ENCODE peak calls at places on chromosomes 12 and 14, in eight cellular contexts. One of them, this sample, is unnamed.

GRCh38 chr12:97781342-97781741 is 318.7 kb downstream of the RMST start:
- DNase-seq in kidney epithelial cell: no peak
- DNase-seq in prostate gland: no peak
- DNase-seq in cardiac muscle cell: no peak
- DNase-seq in progenitor cell of endocrine pancreas: no peak
- DNase-seq in WERI-Rb-1: no peak
- DNase-seq in foreskin fibroblast: no peak
- DNase-seq in mammary epithelial cell: no peak
- DNase-seq in this sample: no peak

GRCh38 chr14:85764809-85765208 is 234.9 kb downstream of the FLRT2 start:
- DNase-seq in foreskin fibroblast: no peak
- DNase-seq in kidney epithelial cell: no peak
- DNase-seq in progenitor cell of endocrine pancreas: no peak
- DNase-seq in cardiac muscle cell: peak; percentile 1
- DNase-seq in prostate gland: no peak
- DNase-seq in WERI-Rb-1: no peak
- DNase-seq in mammary epithelial cell: no peak
- DNase-seq in this sample: no peak

GRCh38 chr12:55955800-55956508 is 9.9 kb downstream of the PMEL start:
- DNase-seq in cardiac muscle cell: peak; percentile 29
- DNase-seq in mammary epithelial cell: peak; percentile 88
- DNase-seq in kidney epithelial cell: no peak
- DNase-seq in WERI-Rb-1: peak; percentile 72
- DNase-seq in foreskin fibroblast: peak; percentile 59
- DNase-seq in progenitor cell of endocrine pancreas: no peak
- DNase-seq in prostate gland: peak; percentile 58
- DNase-seq in this sample: peak; percentile 33

GRCh38 chr12:12705833-12706520 is 10.0 kb upstream of the GPR19 start:
- DNase-seq in mammary epithelial cell: no peak
- DNase-seq in cardiac muscle cell: no peak
- DNase-seq in kidney epithelial cell: no peak
- DNase-seq in WERI-Rb-1: no peak
- DNase-seq in progenitor cell of endocrine pancreas: no peak
- DNase-seq in foreskin fibroblast: no peak
- DNase-seq in prostate gland: no peak
- DNase-seq in this sample: no peak

GRCh38 chr12:104356231-104357115 is 52.9 kb downstream of the EID3 start:
- DNase-seq in mammary epithelial cell: no peak
- DNase-seq in cardiac muscle cell: no peak
- DNase-seq in kidney epithelial cell: no peak
- DNase-seq in foreskin fibroblast: no peak
- DNase-seq in progenitor cell of endocrine pancreas: no peak
- DNase-seq in WERI-Rb-1: no peak
- DNase-seq in prostate gland: no peak
- DNase-seq in this sample: no peak

GRCh38 chr14:21525995-21526671 is at the start of gene SALL2:
- DNase-seq in cardiac muscle cell: peak; percentile 81
- DNase-seq in mammary epithelial cell: no peak
- DNase-seq in foreskin fibroblast: peak; percentile 36
- DNase-seq in WERI-Rb-1: peak; percentile 97
- DNase-seq in prostate gland: peak; percentile 71
- DNase-seq in progenitor cell of endocrine pancreas: peak; percentile 71
- DNase-seq in kidney epithelial cell: no peak
- DNase-seq in this sample: peak; percentile 73

GRCh38 chr12:4355843-4356327 is 23.6 kb downstream of the FGF23 start:
- DNase-seq in progenitor cell of endocrine pancreas: peak; percentile 44
- DNase-seq in prostate gland: no peak
- DNase-seq in mammary epithelial cell: peak; percentile 9
- DNase-seq in cardiac muscle cell: peak; percentile 27
- DNase-seq in WERI-Rb-1: peak; percentile 84
- DNase-seq in kidney epithelial cell: no peak
- DNase-seq in foreskin fibroblast: no peak
- DNase-seq in this sample: peak; percentile 70

GRCh38 chr14:105876158-105876557 is 349.8 kb downstream of the TMEM121 start:
- DNase-seq in progenitor cell of endocrine pancreas: no peak
- DNase-seq in kidney epithelial cell: no peak
- DNase-seq in cardiac muscle cell: no peak
- DNase-seq in mammary epithelial cell: no peak
- DNase-seq in WERI-Rb-1: peak; percentile 0
- DNase-seq in prostate gland: no peak
- DNase-seq in foreskin fibroblast: no peak
- DNase-seq in this sample: no peak

GRCh38 chr14:59358105-59358504 is 107.1 kb downstream of the GPR135 start:
- DNase-seq in mammary epithelial cell: peak; percentile 91
- DNase-seq in kidney epithelial cell: peak; percentile 48
- DNase-seq in WERI-Rb-1: no peak
- DNase-seq in progenitor cell of endocrine pancreas: no peak
- DNase-seq in prostate gland: no peak
- DNase-seq in cardiac muscle cell: peak; percentile 93
- DNase-seq in foreskin fibroblast: peak; percentile 90
- DNase-seq in this sample: no peak

GRCh38 chr14:32134448-32135070 is 57.5 kb downstream of the ARHGAP5 start:
- DNase-seq in kidney epithelial cell: no peak
- DNase-seq in progenitor cell of endocrine pancreas: no peak
- DNase-seq in mammary epithelial cell: peak; percentile 52
- DNase-seq in WERI-Rb-1: no peak
- DNase-seq in cardiac muscle cell: peak; percentile 7
- DNase-seq in prostate gland: peak; percentile 10
- DNase-seq in foreskin fibroblast: peak; percentile 21
- DNase-seq in this sample: no peak

GRCh38 chr12:27463826-27464554 is 17.5 kb downstream of the SMCO2 start:
- DNase-seq in foreskin fibroblast: peak; percentile 79
- DNase-seq in prostate gland: no peak
- DNase-seq in kidney epithelial cell: no peak
- DNase-seq in progenitor cell of endocrine pancreas: no peak
- DNase-seq in mammary epithelial cell: no peak
- DNase-seq in cardiac muscle cell: peak; percentile 93
- DNase-seq in WERI-Rb-1: no peak
- DNase-seq in this sample: no peak

GRCh38 chr14:73289729-73290128 is 52.4 kb downstream of the PAPLN start:
- DNase-seq in foreskin fibroblast: peak; percentile 15
- DNase-seq in prostate gland: no peak
- DNase-seq in mammary epithelial cell: no peak
- DNase-seq in kidney epithelial cell: no peak
- DNase-seq in WERI-Rb-1: no peak
- DNase-seq in progenitor cell of endocrine pancreas: no peak
- DNase-seq in cardiac muscle cell: no peak
- DNase-seq in this sample: no peak

GRCh38 chr12:88566430-88566829 is 13.8 kb downstream of the KITLG start:
- DNase-seq in foreskin fibroblast: no peak
- DNase-seq in mammary epithelial cell: peak; percentile 44
- DNase-seq in progenitor cell of endocrine pancreas: no peak
- DNase-seq in kidney epithelial cell: no peak
- DNase-seq in cardiac muscle cell: peak; percentile 71
- DNase-seq in WERI-Rb-1: no peak
- DNase-seq in prostate gland: no peak
- DNase-seq in this sample: no peak

GRCh38 chr14:51938137-51938536 is 51.2 kb upstream of the RTRAF start:
- DNase-seq in mammary epithelial cell: no peak
- DNase-seq in progenitor cell of endocrine pancreas: no peak
- DNase-seq in WERI-Rb-1: no peak
- DNase-seq in cardiac muscle cell: no peak
- DNase-seq in kidney epithelial cell: no peak
- DNase-seq in prostate gland: no peak
- DNase-seq in foreskin fibroblast: no peak
- DNase-seq in this sample: no peak

GRCh38 chr14:76901171-76902055 is 75.2 kb downstream of the LRRC74A start:
- DNase-seq in progenitor cell of endocrine pancreas: no peak
- DNase-seq in mammary epithelial cell: peak; percentile 61
- DNase-seq in WERI-Rb-1: no peak
- DNase-seq in kidney epithelial cell: no peak
- DNase-seq in prostate gland: peak; percentile 83
- DNase-seq in cardiac muscle cell: no peak
- DNase-seq in foreskin fibroblast: peak; percentile 51
- DNase-seq in this sample: no peak

GRCh38 chr12:39426636-39427245 is 16.2 kb downstream of the KIF21A start:
- DNase-seq in progenitor cell of endocrine pancreas: no peak
- DNase-seq in cardiac muscle cell: no peak
- DNase-seq in mammary epithelial cell: peak; percentile 98
- DNase-seq in WERI-Rb-1: no peak
- DNase-seq in prostate gland: no peak
- DNase-seq in kidney epithelial cell: no peak
- DNase-seq in foreskin fibroblast: peak; percentile 65
- DNase-seq in this sample: no peak

GRCh38 chr12:110811972-110812371 is 34.8 kb upstream of the CCDC63 start:
- DNase-seq in mammary epithelial cell: no peak
- DNase-seq in kidney epithelial cell: no peak
- DNase-seq in WERI-Rb-1: no peak
- DNase-seq in prostate gland: no peak
- DNase-seq in progenitor cell of endocrine pancreas: no peak
- DNase-seq in foreskin fibroblast: no peak
- DNase-seq in cardiac muscle cell: no peak
- DNase-seq in this sample: no peak

GRCh38 chr14:23164250-23164649 is 19.2 kb downstream of the SLC7A8 start:
- DNase-seq in kidney epithelial cell: no peak
- DNase-seq in cardiac muscle cell: peak; percentile 85
- DNase-seq in progenitor cell of endocrine pancreas: no peak
- DNase-seq in WERI-Rb-1: no peak
- DNase-seq in mammary epithelial cell: no peak
- DNase-seq in foreskin fibroblast: no peak
- DNase-seq in prostate gland: no peak
- DNase-seq in this sample: no peak

GRCh38 chr14:101628471-101628966 is 67.2 kb downstream of the DIO3 start:
- DNase-seq in progenitor cell of endocrine pancreas: peak; percentile 76
- DNase-seq in kidney epithelial cell: peak; percentile 5
- DNase-seq in prostate gland: peak; percentile 53
- DNase-seq in mammary epithelial cell: peak; percentile 67
- DNase-seq in WERI-Rb-1: peak; percentile 70
- DNase-seq in foreskin fibroblast: peak; percentile 41
- DNase-seq in cardiac muscle cell: peak; percentile 76
- DNase-seq in this sample: peak; percentile 87
- TF ChIP-seq CTCF in progenitor cell of endocrine pancreas: peak; percentile 98
- TF ChIP-seq CTCF in kidney epithelial cell: peak; percentile 70
- TF ChIP-seq CTCF in prostate gland: peak; percentile 98
- TF ChIP-seq CTCF in mammary epithelial cell: peak; percentile 66
- TF ChIP-seq CTCF in WERI-Rb-1: peak; percentile 92
- TF ChIP-seq CTCF in foreskin fibroblast: peak; percentile 71
- TF ChIP-seq CTCF in cardiac muscle cell: peak; percentile 85
- TF ChIP-seq CTCF in this sample: peak; percentile 99

DNA sequence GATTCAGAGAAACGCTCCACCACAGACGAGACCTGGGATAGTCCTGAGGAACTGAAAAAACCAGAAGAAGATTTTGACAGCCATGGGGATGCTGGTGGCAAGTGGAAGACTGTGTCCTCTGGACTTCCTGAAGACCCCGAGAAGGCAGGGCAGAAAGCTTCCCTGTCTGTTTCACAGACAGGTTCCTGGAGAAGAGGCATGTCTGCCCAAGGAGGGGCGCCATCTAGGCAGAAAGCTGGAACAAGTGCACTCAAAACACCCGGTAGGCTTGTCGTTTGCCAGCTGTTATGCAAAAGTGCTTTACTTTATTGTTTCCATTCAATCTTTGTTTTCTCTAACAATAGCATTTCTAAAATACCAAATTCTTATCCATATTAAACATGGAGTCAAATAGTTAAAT is 287.3 kb downstream of the NAV3 start:
- DNase-seq in mammary epithelial cell: no peak
- DNase-seq in WERI-Rb-1: peak; percentile 56
- DNase-seq in foreskin fibroblast: no peak
- DNase-seq in progenitor cell of endocrine pancreas: no peak
- DNase-seq in cardiac muscle cell: no peak
- DNase-seq in kidney epithelial cell: no peak
- DNase-seq in prostate gland: no peak
- DNase-seq in this sample: no peak
- TF ChIP-seq CTCF in mammary epithelial cell: no peak
- TF ChIP-seq CTCF in WERI-Rb-1: peak; percentile 60
- TF ChIP-seq CTCF in foreskin fibroblast: peak; percentile 8
- TF ChIP-seq CTCF in progenitor cell of endocrine pancreas: peak; percentile 17
- TF ChIP-seq CTCF in cardiac muscle cell: no peak
- TF ChIP-seq CTCF in kidney epithelial cell: peak; percentile 5
- TF ChIP-seq CTCF in prostate gland: no peak
- TF ChIP-seq CTCF in this sample: no peak

DNA sequence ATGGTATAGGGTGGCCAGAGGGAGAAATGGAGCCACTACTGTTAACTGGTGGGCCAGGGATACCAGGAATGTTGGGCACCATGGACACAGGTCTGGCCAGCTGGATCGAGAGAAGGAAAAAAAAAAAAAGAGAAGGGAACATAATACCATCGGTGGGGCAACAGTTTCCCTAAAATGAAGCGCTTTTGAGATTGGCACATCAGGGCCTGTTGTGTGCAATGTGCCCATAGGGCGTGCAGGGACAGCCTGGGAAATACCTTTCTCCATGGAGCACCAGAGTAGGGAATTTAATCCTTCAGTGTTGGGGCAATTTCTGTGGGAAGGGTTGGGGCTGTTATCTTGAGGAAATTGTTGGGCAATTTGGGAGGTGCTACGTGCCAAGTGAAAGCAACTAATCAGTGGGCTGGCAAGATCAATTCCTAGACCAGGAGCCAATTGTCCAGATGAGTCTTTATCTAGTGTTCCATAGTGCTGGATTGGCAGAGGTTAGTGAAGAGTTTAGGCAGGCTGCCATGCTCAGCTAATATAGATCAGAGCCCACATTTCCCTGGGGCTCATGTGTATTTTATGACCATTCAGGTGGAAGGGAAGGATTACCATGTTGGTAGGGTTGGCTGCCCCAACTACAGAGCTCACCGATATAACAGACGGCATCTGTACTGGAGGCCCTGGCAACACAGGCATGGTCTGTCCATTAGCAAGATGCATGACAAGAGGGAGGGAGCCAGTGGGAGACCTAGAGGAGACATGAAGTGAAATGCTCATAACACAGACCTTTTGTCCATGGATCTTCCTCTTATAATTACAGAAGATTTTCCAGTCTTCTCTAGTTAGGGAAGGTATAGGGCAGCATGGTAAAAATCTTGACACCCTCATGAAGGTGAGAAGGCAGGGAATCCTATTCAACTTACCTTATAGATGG is 25.5 kb upstream of the NPFF start:
- DNase-seq in prostate gland: no peak
- DNase-seq in progenitor cell of endocrine pancreas: no peak
- DNase-seq in WERI-Rb-1: no peak
- DNase-seq in kidney epithelial cell: no peak
- DNase-seq in foreskin fibroblast: no peak
- DNase-seq in cardiac muscle cell: no peak
- DNase-seq in mammary epithelial cell: no peak
- DNase-seq in this sample: no peak
- TF ChIP-seq CTCF in prostate gland: no peak
- TF ChIP-seq CTCF in progenitor cell of endocrine pancreas: no peak
- TF ChIP-seq CTCF in WERI-Rb-1: no peak
- TF ChIP-seq CTCF in kidney epithelial cell: no peak
- TF ChIP-seq CTCF in foreskin fibroblast: no peak
- TF ChIP-seq CTCF in cardiac muscle cell: no peak
- TF ChIP-seq CTCF in mammary epithelial cell: no peak
- TF ChIP-seq CTCF in this sample: no peak

DNA sequence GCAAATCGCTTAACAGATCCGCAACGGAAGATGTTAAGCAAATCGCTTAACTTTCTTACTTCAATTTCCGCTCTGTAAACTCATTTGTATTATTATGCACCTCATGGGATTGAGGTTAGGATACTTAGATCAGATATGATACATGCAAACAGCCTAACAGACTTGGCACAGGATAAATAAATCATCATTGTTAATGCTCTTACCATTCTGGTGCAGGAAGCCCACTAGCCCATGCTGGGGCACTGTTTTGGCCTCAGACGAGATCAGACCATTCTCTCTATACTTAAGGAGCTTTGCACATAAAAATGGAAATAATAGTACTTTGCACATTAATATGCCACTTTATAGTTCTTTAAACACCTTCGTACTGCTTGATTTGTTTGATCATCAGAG is 445 bp downstream of the NCAPD2 start:
- DNase-seq in foreskin fibroblast: no peak
- DNase-seq in progenitor cell of endocrine pancreas: no peak
- DNase-seq in WERI-Rb-1: peak; percentile 23
- DNase-seq in cardiac muscle cell: no peak
- DNase-seq in prostate gland: no peak
- DNase-seq in mammary epithelial cell: no peak
- DNase-seq in kidney epithelial cell: no peak
- DNase-seq in this sample: no peak
- TF ChIP-seq CTCF in foreskin fibroblast: no peak
- TF ChIP-seq CTCF in progenitor cell of endocrine pancreas: peak; percentile 25
- TF ChIP-seq CTCF in WERI-Rb-1: peak; percentile 19
- TF ChIP-seq CTCF in cardiac muscle cell: no peak
- TF ChIP-seq CTCF in prostate gland: no peak
- TF ChIP-seq CTCF in mammary epithelial cell: peak; percentile 14
- TF ChIP-seq CTCF in kidney epithelial cell: peak; percentile 20
- TF ChIP-seq CTCF in this sample: no peak